ENCODE peak calls at places on chromosomes 2 and 18, in four cellular contexts. One of them, this sample, is unnamed. For H3K36me3, the result is how much of the 10 kb centered on the place peaks cover.

GRCh38 chr2:170162261-170162612 is 15.7 kb upstream of the MYO3B start:
- DNase-seq in mesendoderm: no peak
- DNase-seq in PC-3: peak
- DNase-seq in MM.1S: no peak
- DNase-seq in this sample: no peak

GRCh38 chr18:73153271-73153670 is 285.5 kb upstream of the NETO1 start:
- DNase-seq in PC-3: peak
- DNase-seq in MM.1S: no peak
- DNase-seq in mesendoderm: no peak
- DNase-seq in this sample: no peak

GRCh38 chr18:9808530-9809241 is 77.1 kb upstream of the TXNDC2 start:
- DNase-seq in PC-3: peak
- DNase-seq in mesendoderm: peak
- DNase-seq in MM.1S: no peak
- DNase-seq in this sample: no peak

GRCh38 chr2:134138115-134138514 is 115.8 kb upstream of the MGAT5 start:
- DNase-seq in mesendoderm: no peak
- DNase-seq in MM.1S: no peak
- DNase-seq in PC-3: no peak
- DNase-seq in this sample: no peak

GRCh38 chr2:200373196-200373595 is 66.7 kb downstream of the SPATS2L start:
- DNase-seq in mesendoderm: no peak
- DNase-seq in PC-3: peak
- DNase-seq in MM.1S: peak
- DNase-seq in this sample: no peak

GRCh38 chr2:16055848-16056580 is 115.7 kb downstream of the MYCN start:
- DNase-seq in mesendoderm: no peak
- DNase-seq in PC-3: no peak
- DNase-seq in MM.1S: peak
- DNase-seq in this sample: no peak

GRCh38 chr2:177885828-177886466 is 186.6 kb downstream of the PDE11A start:
- DNase-seq in mesendoderm: no peak
- DNase-seq in MM.1S: no peak
- DNase-seq in PC-3: no peak
- DNase-seq in this sample: no peak

GRCh38 chr2:192190474-192190873 is 4.3 kb downstream of the TMEFF2 start:
- DNase-seq in PC-3: peak
- DNase-seq in MM.1S: peak
- DNase-seq in mesendoderm: no peak
- DNase-seq in this sample: peak

GRCh38 chr18:51614967-51615571 is 417.6 kb upstream of the MEX3C start:
- DNase-seq in MM.1S: no peak
- DNase-seq in mesendoderm: no peak
- DNase-seq in PC-3: peak
- DNase-seq in this sample: peak

DNA sequence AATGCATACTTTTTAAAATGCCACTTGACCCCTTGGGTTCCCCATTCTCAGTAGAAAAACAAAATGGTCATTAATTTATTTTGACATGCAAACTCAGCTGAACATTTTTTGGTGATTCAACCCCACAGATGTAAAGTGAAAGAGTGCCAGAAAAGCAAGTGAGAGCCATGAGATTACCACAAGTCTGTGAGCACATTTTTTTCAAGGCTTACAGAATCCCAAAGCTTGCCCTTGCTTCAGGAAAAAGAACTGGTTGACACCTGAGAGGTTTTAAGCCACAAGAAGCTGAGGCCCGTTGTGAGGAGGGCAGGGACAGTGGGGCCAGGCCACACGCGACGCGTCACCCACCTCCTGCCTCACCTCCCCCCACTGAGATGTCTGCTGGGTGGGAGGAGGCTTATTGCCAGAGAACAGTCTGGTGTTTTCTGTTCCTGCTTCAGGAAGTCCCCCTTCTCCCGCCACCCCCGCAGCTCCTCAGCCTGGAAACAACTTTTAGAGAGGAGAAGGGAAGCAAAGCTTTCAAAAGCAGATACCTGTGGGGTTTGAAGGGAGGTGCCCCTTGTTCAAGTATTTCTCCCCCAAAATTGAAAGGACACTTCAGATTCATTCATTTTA is 70.5 kb upstream of the CYP1B1 start:
- DNase-seq in MM.1S: no peak
- DNase-seq in mesendoderm: peak
- DNase-seq in PC-3: peak
- DNase-seq in this sample: peak
- H3K4me3 ChIP-seq in MM.1S: no peak
- H3K4me3 ChIP-seq in mesendoderm: no peak
- H3K4me3 ChIP-seq in PC-3: peak
- H3K4me3 ChIP-seq in this sample: no peak

GRCh38 chr18:33578371-33579146 is 540 bp downstream of the ASXL3 start:
- DNase-seq in mesendoderm: peak
- DNase-seq in PC-3: no peak
- DNase-seq in MM.1S: no peak
- DNase-seq in this sample: peak

GRCh38 chr18:33579868-33580205 is 1.8 kb downstream of the ASXL3 start:
- DNase-seq in mesendoderm: peak
- DNase-seq in MM.1S: no peak
- DNase-seq in PC-3: no peak
- DNase-seq in this sample: no peak

GRCh38 chr18:33577688-33578370 is at the start of gene ASXL3:
- DNase-seq in MM.1S: peak
- DNase-seq in mesendoderm: peak
- DNase-seq in PC-3: no peak
- DNase-seq in this sample: peak

GRCh38 chr18:33580540-33580939 is 2.5 kb downstream of the ASXL3 start:
- DNase-seq in PC-3: no peak
- DNase-seq in mesendoderm: no peak
- DNase-seq in MM.1S: no peak
- DNase-seq in this sample: no peak

GRCh38 chr18:33579147-33579867 is 1.3 kb downstream of the ASXL3 start:
- DNase-seq in mesendoderm: no peak
- DNase-seq in PC-3: no peak
- DNase-seq in MM.1S: no peak
- DNase-seq in this sample: peak
- H3K36me3 ChIP-seq in mesendoderm: under half
- H3K36me3 ChIP-seq in PC-3: under half
- H3K36me3 ChIP-seq in MM.1S: under half
- H3K36me3 ChIP-seq in this sample: under half

GRCh38 chr2:207632575-207633492 is 7.6 kb upstream of the METTL21A start:
- DNase-seq in mesendoderm: peak
- DNase-seq in PC-3: peak
- DNase-seq in MM.1S: no peak
- DNase-seq in this sample: peak
- H3K4me2 ChIP-seq in mesendoderm: no peak
- H3K4me2 ChIP-seq in PC-3: peak
- H3K4me2 ChIP-seq in MM.1S: no peak
- H3K4me2 ChIP-seq in this sample: no peak

GRCh38 chr2:21599417-21599816 is 475.6 kb downstream of the TDRD15 start:
- DNase-seq in MM.1S: no peak
- DNase-seq in PC-3: no peak
- DNase-seq in mesendoderm: no peak
- DNase-seq in this sample: peak
- H3K4me3 ChIP-seq in MM.1S: no peak
- H3K4me3 ChIP-seq in PC-3: no peak
- H3K4me3 ChIP-seq in mesendoderm: no peak
- H3K4me3 ChIP-seq in this sample: no peak

GRCh38 chr2:20247084-20247483 is 22.2 kb upstream of the SDC1 start:
- DNase-seq in MM.1S: no peak
- DNase-seq in PC-3: no peak
- DNase-seq in mesendoderm: no peak
- DNase-seq in this sample: no peak

GRCh38 chr2:20249170-20249569 is 24.2 kb upstream of the SDC1 start:
- DNase-seq in mesendoderm: no peak
- DNase-seq in PC-3: no peak
- DNase-seq in MM.1S: no peak
- DNase-seq in this sample: no peak

GRCh38 chr2:20254731-20255130 is 29.8 kb upstream of the SDC1 start:
- DNase-seq in mesendoderm: no peak
- DNase-seq in MM.1S: no peak
- DNase-seq in PC-3: no peak
- DNase-seq in this sample: no peak

GRCh38 chr2:20250436-20250835 is 25.5 kb upstream of the SDC1 start:
- DNase-seq in mesendoderm: no peak
- DNase-seq in MM.1S: no peak
- DNase-seq in PC-3: no peak
- DNase-seq in this sample: no peak
- H3K36me3 ChIP-seq in mesendoderm: under half
- H3K36me3 ChIP-seq in MM.1S: under half
- H3K36me3 ChIP-seq in PC-3: half or more
- H3K36me3 ChIP-seq in this sample: under half